ENCODE peak calls at places on chromosome 7, in six cellular contexts. One of them, this sample, is unnamed.

GRCh38 chr7:45919231-45919825 is 1.7 kb downstream of the IGFBP3 start:
- DNase-seq in GM06990: no peak
- DNase-seq in RWPE2: no peak
- DNase-seq in uterus: no peak
- DNase-seq in CD14-positive monocyte: no peak
- DNase-seq in endodermal cell: no peak
- DNase-seq in this sample: no peak

GRCh38 chr7:7418997-7419396 is 116.7 kb downstream of the COL28A1 start:
- DNase-seq in GM06990: no peak
- DNase-seq in RWPE2: no peak
- DNase-seq in uterus: no peak
- DNase-seq in CD14-positive monocyte: no peak
- DNase-seq in endodermal cell: no peak
- DNase-seq in this sample: no peak

GRCh38 chr7:79683185-79683890 is 229.9 kb upstream of the MAGI2 start:
- DNase-seq in GM06990: no peak
- DNase-seq in RWPE2: no peak
- DNase-seq in uterus: no peak
- DNase-seq in CD14-positive monocyte: no peak
- DNase-seq in endodermal cell: no peak
- DNase-seq in this sample: no peak

GRCh38 chr7:98394377-98394836 is 6.5 kb downstream of the BAIAP2L1 start:
- DNase-seq in GM06990: no peak
- DNase-seq in RWPE2: no peak
- DNase-seq in uterus: no peak
- DNase-seq in CD14-positive monocyte: no peak
- DNase-seq in endodermal cell: no peak
- DNase-seq in this sample: no peak

GRCh38 chr7:73567140-73567539 is 9.7 kb upstream of the BCL7B start:
- DNase-seq in GM06990: no peak
- DNase-seq in RWPE2: no peak
- DNase-seq in uterus: no peak
- DNase-seq in CD14-positive monocyte: no peak
- DNase-seq in endodermal cell: no peak
- DNase-seq in this sample: no peak

GRCh38 chr7:146116452-146117219 is at the start of gene CNTNAP2:
- DNase-seq in GM06990: no peak
- DNase-seq in RWPE2: no peak
- DNase-seq in uterus: no peak
- DNase-seq in CD14-positive monocyte: no peak
- DNase-seq in endodermal cell: peak; percentile 86
- DNase-seq in this sample: peak; percentile 21

GRCh38 chr7:18504965-18505364 is 9.4 kb downstream of the HDAC9 start:
- DNase-seq in GM06990: no peak
- DNase-seq in RWPE2: no peak
- DNase-seq in uterus: no peak
- DNase-seq in CD14-positive monocyte: no peak
- DNase-seq in endodermal cell: no peak
- DNase-seq in this sample: no peak

GRCh38 chr7:128030999-128031681 is at the start of gene LRRC4:
- DNase-seq in GM06990: peak; percentile 60
- DNase-seq in RWPE2: no peak
- DNase-seq in uterus: no peak
- DNase-seq in CD14-positive monocyte: no peak
- DNase-seq in endodermal cell: peak; percentile 83
- DNase-seq in this sample: peak; percentile 45

GRCh38 chr7:138000081-138000701 is 1.7 kb downstream of the CREB3L2 start:
- DNase-seq in GM06990: no peak
- DNase-seq in RWPE2: no peak
- DNase-seq in uterus: peak; percentile 79
- DNase-seq in CD14-positive monocyte: no peak
- DNase-seq in endodermal cell: peak; percentile 83
- DNase-seq in this sample: no peak

GRCh38 chr7:127786184-127786583 is 134.2 kb downstream of the SND1 start:
- DNase-seq in GM06990: no peak
- DNase-seq in RWPE2: no peak
- DNase-seq in uterus: no peak
- DNase-seq in CD14-positive monocyte: no peak
- DNase-seq in endodermal cell: no peak
- DNase-seq in this sample: no peak

GRCh38 chr7:157609932-157610640 is 273.3 kb downstream of the DNAJB6 start:
- DNase-seq in GM06990: no peak
- DNase-seq in RWPE2: no peak
- DNase-seq in uterus: no peak
- DNase-seq in CD14-positive monocyte: no peak
- DNase-seq in endodermal cell: no peak
- DNase-seq in this sample: no peak

GRCh38 chr7:102927303-102927933 is 14.6 kb downstream of the LRRC17 start:
- DNase-seq in GM06990: no peak
- DNase-seq in RWPE2: no peak
- DNase-seq in uterus: no peak
- DNase-seq in CD14-positive monocyte: no peak
- DNase-seq in endodermal cell: no peak
- DNase-seq in this sample: no peak

GRCh38 chr7:1341995-1342645 is 109.4 kb downstream of the UNCX start:
- DNase-seq in GM06990: no peak
- DNase-seq in RWPE2: no peak
- DNase-seq in uterus: no peak
- DNase-seq in CD14-positive monocyte: peak; percentile 27
- DNase-seq in endodermal cell: no peak
- DNase-seq in this sample: no peak

GRCh38 chr7:100942038-100942774 is 7.1 kb upstream of the MUC3A start:
- DNase-seq in GM06990: no peak
- DNase-seq in RWPE2: no peak
- DNase-seq in uterus: no peak
- DNase-seq in CD14-positive monocyte: no peak
- DNase-seq in endodermal cell: no peak
- DNase-seq in this sample: no peak

GRCh38 chr7:130490888-130491771 is 755 bp upstream of the MEST start:
- DNase-seq in GM06990: peak; percentile 36
- DNase-seq in RWPE2: no peak
- DNase-seq in uterus: peak; percentile 33
- DNase-seq in CD14-positive monocyte: no peak
- DNase-seq in endodermal cell: peak; percentile 81
- DNase-seq in this sample: peak; percentile 34

GRCh38 chr7:90246184-90246583 is 1.2 kb downstream of the CFAP69 start:
- DNase-seq in GM06990: no peak
- DNase-seq in RWPE2: no peak
- DNase-seq in uterus: no peak
- DNase-seq in CD14-positive monocyte: no peak
- DNase-seq in endodermal cell: peak; percentile 93
- DNase-seq in this sample: no peak

GRCh38 chr7:7099584-7100014 is 82.7 kb upstream of the C1GALT1 start:
- DNase-seq in GM06990: no peak
- DNase-seq in RWPE2: peak; percentile 77
- DNase-seq in uterus: peak; percentile 32
- DNase-seq in CD14-positive monocyte: no peak
- DNase-seq in endodermal cell: peak; percentile 97
- DNase-seq in this sample: peak; percentile 32

GRCh38 chr7:69115788-69116187 is 482.5 kb upstream of the AUTS2 start:
- DNase-seq in GM06990: no peak
- DNase-seq in RWPE2: no peak
- DNase-seq in uterus: no peak
- DNase-seq in CD14-positive monocyte: no peak
- DNase-seq in endodermal cell: no peak
- DNase-seq in this sample: no peak

DNA sequence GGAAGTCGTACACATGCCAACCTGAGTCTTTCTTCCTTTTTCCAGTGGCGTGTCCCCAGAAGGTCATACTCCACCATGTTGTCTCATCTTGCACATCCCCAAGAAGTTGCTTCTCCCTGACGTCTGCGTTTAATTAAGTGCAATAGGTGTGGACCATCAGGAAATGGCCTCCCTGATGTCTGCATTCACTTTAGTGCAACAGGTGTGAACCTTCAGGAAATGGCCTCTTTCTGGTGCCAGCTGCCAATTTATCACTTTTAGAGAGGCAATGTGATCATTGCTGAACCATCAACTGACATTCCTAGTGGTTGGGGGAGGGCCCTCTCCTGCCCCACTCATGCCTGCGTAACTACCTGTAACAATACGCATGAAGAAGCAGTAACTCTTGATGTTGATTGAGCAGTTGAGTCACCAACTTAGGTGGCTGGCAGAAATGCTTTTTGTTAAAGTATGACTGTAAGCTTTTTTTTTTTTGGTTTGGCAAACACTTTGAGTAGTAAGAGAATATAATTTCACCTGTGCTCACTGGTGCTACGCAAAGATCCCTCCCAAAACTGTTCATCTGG is 25.8 kb downstream of the SCIN start:
- DNase-seq in GM06990: no peak
- DNase-seq in RWPE2: no peak
- DNase-seq in uterus: no peak
- DNase-seq in CD14-positive monocyte: no peak
- DNase-seq in endodermal cell: no peak
- DNase-seq in this sample: no peak
- TF ChIP-seq CTCF in GM06990: no peak
- TF ChIP-seq CTCF in RWPE2: no peak
- TF ChIP-seq CTCF in uterus: no peak
- TF ChIP-seq CTCF in CD14-positive monocyte: no peak
- TF ChIP-seq CTCF in endodermal cell: no peak
- TF ChIP-seq CTCF in this sample: no peak

DNA sequence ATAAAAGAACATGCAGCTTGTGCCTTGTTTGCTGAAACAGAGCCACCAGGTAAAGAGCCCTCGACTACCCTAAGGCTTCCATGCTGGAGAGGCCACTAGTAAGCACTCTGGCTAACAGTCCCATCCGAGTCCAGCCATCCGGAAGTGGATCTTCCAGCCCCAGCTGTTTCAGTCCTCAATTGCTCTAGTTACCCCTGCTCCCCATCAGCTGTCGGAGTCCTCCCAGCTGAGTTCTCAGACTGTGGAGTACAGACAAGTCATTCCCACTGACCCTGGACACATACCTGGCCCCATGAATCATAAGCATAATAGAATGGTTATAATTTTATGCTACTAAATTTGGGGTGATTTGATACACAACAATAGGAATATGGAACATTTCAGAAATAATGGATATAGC is 13.5 kb upstream of the FZD1 start:
- DNase-seq in GM06990: no peak
- DNase-seq in RWPE2: no peak
- DNase-seq in uterus: no peak
- DNase-seq in CD14-positive monocyte: no peak
- DNase-seq in endodermal cell: no peak
- DNase-seq in this sample: no peak
- TF ChIP-seq CTCF in GM06990: no peak
- TF ChIP-seq CTCF in RWPE2: no peak
- TF ChIP-seq CTCF in uterus: no peak
- TF ChIP-seq CTCF in CD14-positive monocyte: no peak
- TF ChIP-seq CTCF in endodermal cell: no peak
- TF ChIP-seq CTCF in this sample: no peak

DNA sequence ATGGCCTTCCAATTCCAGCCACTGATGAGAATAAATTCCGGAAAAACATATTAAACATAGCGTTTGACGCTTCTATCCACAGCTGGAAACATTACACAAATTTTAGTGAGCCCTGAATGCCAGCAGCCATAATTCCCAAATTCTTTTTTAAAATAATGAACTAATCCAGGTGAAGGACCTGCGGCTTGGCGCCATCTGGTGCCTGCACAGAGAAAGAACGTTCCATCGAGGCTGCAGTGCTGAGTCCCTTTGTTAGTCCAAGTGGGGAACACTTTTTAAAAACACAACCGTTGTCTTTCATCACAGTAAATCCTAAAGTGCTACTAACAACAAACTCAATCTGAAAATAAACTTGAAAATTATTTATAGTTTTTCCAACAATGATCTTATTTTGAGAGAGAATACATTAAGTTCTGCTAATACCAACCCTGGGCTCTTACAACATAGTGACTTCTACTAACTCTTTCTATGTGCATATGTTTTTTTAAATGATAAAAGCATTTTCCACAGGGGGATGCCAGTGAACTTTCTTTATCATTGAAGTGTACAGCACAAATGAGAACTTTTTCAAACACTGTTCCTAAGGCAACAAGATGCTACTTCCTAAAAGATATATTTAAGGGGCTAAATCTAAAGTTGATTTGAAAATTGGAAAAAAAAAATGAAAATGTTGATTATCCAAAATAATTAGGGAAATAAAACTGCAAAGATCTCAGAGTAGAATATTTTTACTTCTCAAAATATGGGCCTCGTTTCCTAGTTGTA is 166.9 kb upstream of the RNF32 start:
- DNase-seq in GM06990: no peak
- DNase-seq in RWPE2: no peak
- DNase-seq in uterus: no peak
- DNase-seq in CD14-positive monocyte: no peak
- DNase-seq in endodermal cell: peak; percentile 76
- DNase-seq in this sample: no peak
- TF ChIP-seq CTCF in GM06990: peak; percentile 77
- TF ChIP-seq CTCF in RWPE2: peak; percentile 81
- TF ChIP-seq CTCF in uterus: peak; percentile 4
- TF ChIP-seq CTCF in CD14-positive monocyte: peak; percentile 37
- TF ChIP-seq CTCF in endodermal cell: peak; percentile 95
- TF ChIP-seq CTCF in this sample: peak; percentile 90

GRCh38 chr7:132480534-132480933 is 95.7 kb downstream of the PLXNA4 start:
- DNase-seq in GM06990: no peak
- DNase-seq in RWPE2: no peak
- DNase-seq in uterus: peak; percentile 72
- DNase-seq in CD14-positive monocyte: no peak
- DNase-seq in endodermal cell: no peak
- DNase-seq in this sample: no peak
- TF ChIP-seq CTCF in GM06990: no peak
- TF ChIP-seq CTCF in RWPE2: no peak
- TF ChIP-seq CTCF in uterus: no peak
- TF ChIP-seq CTCF in CD14-positive monocyte: no peak
- TF ChIP-seq CTCF in endodermal cell: no peak
- TF ChIP-seq CTCF in this sample: no peak

GRCh38 chr7:142657376-142657775 is 91.9 kb upstream of the PRSS1 start:
- DNase-seq in GM06990: no peak
- DNase-seq in RWPE2: no peak
- DNase-seq in uterus: no peak
- DNase-seq in CD14-positive monocyte: no peak
- DNase-seq in endodermal cell: no peak
- DNase-seq in this sample: no peak

DNA sequence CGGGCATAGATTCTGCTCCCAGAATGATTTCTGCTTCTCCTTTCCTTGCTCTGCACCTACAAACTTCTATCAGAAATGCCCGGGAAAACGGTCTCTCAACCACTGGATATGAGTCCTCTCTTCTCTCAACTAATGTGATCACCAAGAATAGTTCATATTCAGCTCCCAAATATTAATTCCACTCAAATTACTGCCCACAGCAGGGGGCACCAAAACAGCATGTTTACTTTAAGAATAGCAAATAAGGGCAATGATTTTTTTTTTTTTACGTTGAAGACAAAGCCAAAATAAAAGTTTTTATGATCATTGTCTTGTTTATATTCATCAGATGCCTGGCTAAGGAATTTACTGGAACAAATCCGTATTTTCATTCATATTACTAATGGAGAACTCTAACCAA is 94.9 kb upstream of the PRSS1 start:
- DNase-seq in GM06990: no peak
- DNase-seq in RWPE2: no peak
- DNase-seq in uterus: no peak
- DNase-seq in CD14-positive monocyte: no peak
- DNase-seq in endodermal cell: no peak
- DNase-seq in this sample: no peak
- TF ChIP-seq CTCF in GM06990: no peak
- TF ChIP-seq CTCF in RWPE2: no peak
- TF ChIP-seq CTCF in uterus: no peak
- TF ChIP-seq CTCF in CD14-positive monocyte: no peak
- TF ChIP-seq CTCF in endodermal cell: no peak
- TF ChIP-seq CTCF in this sample: no peak